ENCODE peak calls at places on chromosomes 4 and X, in eight cellular contexts. E is colonic mucosa; T is tibial artery; V is CD8-positive, alpha-beta memory T cell; K is GM23248; L is ascending aorta; A is neuronal stem cell; N is mesendoderm. J is an unnamed sample. For H3K36me3, the result is how much of the 10 kb centered on the place peaks cover.

GRCh38 chrX:153396320-153397195 is 4.6 kb downstream of the PNMA6E start:
- DNase-seq in K (no peak), E (no peak), V (no peak), N (no peak), L (no peak), T (no peak), A (no peak), J (no peak)

GRCh38 chr4:142817442-142817841 is 28.7 kb downstream of the INPP4B start:
- DNase-seq in V (no peak), K (peak), A (no peak), T (peak), N (peak), L (peak), E (no peak), J (no peak)

GRCh38 chrX:15158350-15158735 is 111.5 kb downstream of the ASB9 start:
- DNase-seq in L (no peak), N (no peak), A (no peak), K (no peak), E (no peak), V (no peak), T (no peak), J (no peak)

GRCh38 chr4:125070869-125071268 is 243.9 kb upstream of the FAT4 start:
- DNase-seq in K (no peak), V (no peak), N (peak), E (no peak), T (no peak), L (no peak), A (no peak), J (no peak)

GRCh38 chr4:54784188-54784671 is 126.5 kb downstream of the KIT start:
- DNase-seq in K (peak), A (no peak), V (no peak), E (peak), N (no peak), T (peak), L (peak), J (no peak)

GRCh38 chr4:38091636-38092035 is 131.4 kb downstream of the PTTG2 start:
- DNase-seq in V (no peak), A (no peak), E (no peak), N (no peak), K (peak), L (no peak), T (no peak), J (no peak)

GRCh38 chr4:85966308-85966882 is 393.5 kb downstream of the MAPK10 start:
- DNase-seq in A (no peak), L (no peak), K (peak), T (no peak), E (no peak), V (no peak), N (no peak), J (no peak)

GRCh38 chr4:60034371-60034770 is 1165.8 kb upstream of the ADGRL3 start:
- DNase-seq in L (no peak), V (no peak), N (no peak), T (no peak), A (no peak), E (no peak), K (no peak), J (no peak)

GRCh38 chr4:183658362-183659028 is 490 bp downstream of the RWDD4 start:
- DNase-seq in V (peak), E (peak), K (peak), L (no peak), T (no peak), N (peak), A (no peak), J (peak)

GRCh38 chr4:77785669-77786068 is 33.5 kb downstream of the CNOT6L start:
- DNase-seq in T (no peak), V (no peak), K (no peak), N (no peak), E (no peak), A (no peak), L (no peak), J (no peak)

GRCh38 chrX:13179100-13179499 is 134.7 kb upstream of the FAM9C start:
- DNase-seq in A (no peak), V (no peak), T (no peak), N (no peak), L (no peak), K (no peak), E (no peak), J (no peak)

GRCh38 chr4:70844180-70844579 is 4.5 kb upstream of the GRSF1 start:
- DNase-seq in V (no peak), T (no peak), N (no peak), L (no peak), K (no peak), E (no peak), A (no peak), J (no peak)

GRCh38 chrX:139506318-139506717 is 24.2 kb upstream of the F9 start:
- DNase-seq in A (no peak), V (no peak), T (no peak), N (no peak), E (no peak), L (no peak), K (no peak), J (no peak)

GRCh38 chrX:497201-497710 is 110.5 kb upstream of the PPP2R3B start:
- DNase-seq in T (no peak), K (no peak), V (no peak), E (no peak), N (no peak), L (no peak), A (no peak), J (no peak)

GRCh38 chr4:15938182-15938581 is 358 bp downstream of the FGFBP1 start:
- DNase-seq in A (no peak), N (peak), K (peak), T (no peak), V (no peak), E (peak), L (no peak), J (peak)

GRCh38 chr4:19095491-19096046 is 1074.0 kb upstream of the LCORL start:
- DNase-seq in V (no peak), T (no peak), N (no peak), A (no peak), L (no peak), K (peak), E (no peak), J (no peak)

GRCh38 chrX:632391-633042 is 1.9 kb downstream of the SHOX start:
- DNase-seq in E (no peak), L (no peak), N (peak), A (no peak), K (no peak), V (no peak), T (no peak), J (peak)

GRCh38 chr4:704198-704891 is 1.3 kb upstream of the PCGF3 start:
- DNase-seq in A (no peak), T (no peak), K (no peak), N (no peak), L (peak), E (no peak), V (no peak), J (no peak)

GRCh38 chr4:185809517-185810071 is 2.4 kb downstream of the SORBS2 start:
- DNase-seq in L (no peak), V (no peak), T (no peak), E (no peak), N (no peak), A (no peak), K (no peak), J (no peak)
- H3K4me3 ChIP-seq in L (no peak), V (no peak), T (peak), E (no peak), N (no peak), A (peak), K (no peak), J (no peak)

GRCh38 chr4:138164218-138164617 is 77.9 kb downstream of the SLC7A11 start:
- DNase-seq in K (no peak), L (no peak), N (no peak), E (no peak), A (no peak), T (no peak), V (no peak), J (no peak)
- H3K36me3 ChIP-seq in K (under half), L (under half), N (under half), E (under half), A (under half), T (under half), V (under half), J (under half)

GRCh38 chrX:48576108-48576507 is 1.8 kb downstream of the RBM3 start:
- DNase-seq in E (no peak), V (no peak), L (no peak), T (no peak), A (no peak), N (no peak), K (no peak), J (no peak)
- H3K4me3 ChIP-seq in E (no peak), V (no peak), L (peak), T (no peak), A (no peak), N (no peak), K (peak), J (no peak)

GRCh38 chr4:68719075-68719473 is 48.6 kb upstream of the UGT2B15 start:
- DNase-seq in V (no peak), E (no peak), T (no peak), N (no peak), L (no peak), A (no peak), K (no peak), J (no peak)

GRCh38 chr4:68724426-68724825 is 54.0 kb upstream of the UGT2B15 start:
- DNase-seq in E (peak), T (no peak), L (no peak), A (no peak), V (no peak), K (no peak), N (no peak), J (no peak)

GRCh38 chr4:68717999-68718398 is 47.5 kb upstream of the UGT2B15 start:
- DNase-seq in K (no peak), A (no peak), V (no peak), E (no peak), N (no peak), T (no peak), L (no peak), J (no peak)

DNA sequence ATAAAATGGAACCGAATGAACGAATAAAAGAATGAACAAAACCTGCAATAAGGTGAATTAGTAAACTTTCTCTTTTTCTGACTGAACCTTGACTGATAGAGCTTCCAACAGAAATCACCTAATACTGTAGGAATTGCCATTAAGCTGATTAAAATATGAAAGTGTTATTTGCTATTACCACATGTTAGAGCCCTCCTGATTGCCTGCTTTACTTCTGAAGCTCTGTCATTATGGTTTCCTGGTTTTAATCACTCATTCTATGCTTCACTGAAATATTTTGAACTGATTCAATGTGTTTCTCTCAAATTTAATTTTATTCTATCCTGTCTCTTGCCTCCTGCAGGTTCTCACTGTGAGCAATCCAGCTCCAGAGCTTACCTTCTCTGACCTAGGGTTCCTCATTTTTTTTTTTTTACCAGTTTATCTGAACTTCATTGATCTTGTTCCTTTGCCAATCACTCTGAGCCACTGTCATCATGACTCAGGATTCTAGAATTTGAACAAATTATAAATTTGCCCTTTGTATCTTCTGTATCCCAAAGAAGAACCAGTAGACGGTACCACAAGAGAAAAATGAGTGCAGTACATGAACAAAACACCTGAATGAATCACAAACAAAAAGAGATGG is 48.1 kb upstream of the UGT2B15 start:
- DNase-seq in T (no peak), N (no peak), K (no peak), A (no peak), E (no peak), V (no peak), L (no peak), J (no peak)
- H3K36me3 ChIP-seq in T (under half), N (under half), K (under half), A (under half), E (under half), V (under half), L (under half), J (under half)